ENCODE peak calls at places on chromosomes 12 and 14, in five cellular contexts. O is skeletal muscle cell, D is mucosa of descending colon, K is AG04449, P is kidney. A is an unnamed sample.

GRCh38 chr14:97028382-97028781 is 231.2 kb downstream of the VRK1 start:
- DNase-seq in O (no peak), D (no peak), K (no peak), P (no peak), A (no peak)

GRCh38 chr12:85814116-85814515 is 22.1 kb downstream of the RASSF9 start:
- DNase-seq in O (no peak), D (no peak), K (no peak), P (no peak), A (no peak)

GRCh38 chr12:87344699-87345098 is 684.5 kb downstream of the C12orf50 start:
- DNase-seq in O (no peak), D (no peak), K (no peak), P (no peak), A (no peak)

GRCh38 chr12:47356129-47356622 is 276.4 kb upstream of the AMIGO2 start:
- DNase-seq in O (no peak), D (no peak), K (no peak), P (no peak), A (no peak)

GRCh38 chr14:61535032-61535431 is 160.3 kb upstream of the HIF1A start:
- DNase-seq in O (no peak), D (no peak), K (no peak), P (no peak), A (no peak)

GRCh38 chr12:82817368-82817767 is 130.7 kb downstream of the TMTC2 start:
- DNase-seq in O (peak), D (no peak), K (no peak), P (no peak), A (no peak)

GRCh38 chr14:65131176-65131765 is 29.0 kb upstream of the MAX start:
- DNase-seq in O (peak), D (no peak), K (peak), P (no peak), A (peak)

GRCh38 chr12:57090924-57091632 is 2.2 kb downstream of the NAB2 start:
- DNase-seq in O (no peak), D (no peak), K (no peak), P (no peak), A (no peak)

GRCh38 chr14:37622231-37622923 is 26.9 kb downstream of the TTC6 start:
- DNase-seq in O (no peak), D (no peak), K (no peak), P (peak), A (no peak)

GRCh38 chr14:65575389-65575788 is 162.9 kb downstream of the FUT8 start:
- DNase-seq in O (no peak), D (no peak), K (no peak), P (no peak), A (no peak)

GRCh38 chr14:61355892-61356325 is 34.5 kb downstream of the PRKCH start:
- DNase-seq in O (peak), D (no peak), K (no peak), P (peak), A (no peak)

GRCh38 chr12:70812124-70812523 is 108.4 kb downstream of the PTPRR start:
- DNase-seq in O (no peak), D (no peak), K (no peak), P (no peak), A (no peak)

GRCh38 chr12:111907740-111908139 is 65.7 kb downstream of the MAPKAPK5 start:
- DNase-seq in O (no peak), D (no peak), K (no peak), P (no peak), A (no peak)

GRCh38 chr12:108840605-108841328 is 16.6 kb downstream of the SSH1 start:
- DNase-seq in O (no peak), D (no peak), K (no peak), P (no peak), A (no peak)
- H3K4me3 ChIP-seq in O (no peak), D (no peak), K (no peak), P (no peak), A (no peak)

DNA sequence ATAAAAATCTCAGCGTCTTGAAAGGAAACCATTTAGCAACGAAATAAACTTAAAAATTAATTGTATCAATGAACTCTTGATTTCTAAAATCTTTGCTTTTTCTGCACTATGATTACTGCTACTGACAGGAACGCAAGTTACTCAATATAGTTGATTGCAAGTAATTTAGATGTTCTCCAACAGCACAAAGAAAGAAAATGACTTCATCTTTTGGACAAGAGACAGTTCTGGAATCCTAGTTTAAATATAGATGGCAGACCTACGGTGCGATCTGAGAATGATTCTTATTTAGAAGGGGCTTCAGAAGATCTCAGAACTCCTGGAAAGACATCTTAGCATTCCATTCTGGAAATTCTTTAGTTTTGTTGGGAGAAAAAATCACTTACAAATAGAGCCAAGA is 1.4 kb upstream of the SUDS3 start:
- DNase-seq in O (no peak), D (no peak), K (no peak), P (no peak), A (no peak)
- H3K4me3 ChIP-seq in O (no peak), D (no peak), K (no peak), P (no peak), A (no peak)

GRCh38 chr14:30214014-30214413 is 286.4 kb upstream of the PRKD1 start:
- DNase-seq in O (no peak), D (no peak), K (no peak), P (no peak), A (no peak)
- H3K4me3 ChIP-seq in O (no peak), D (no peak), K (no peak), P (no peak), A (no peak)

GRCh38 chr14:106277503-106277902 is 751.1 kb downstream of the TMEM121 start:
- DNase-seq in O (no peak), D (no peak), K (no peak), P (no peak), A (no peak)
- H3K4me3 ChIP-seq in O (no peak), D (no peak), K (no peak), P (no peak), A (no peak)

DNA sequence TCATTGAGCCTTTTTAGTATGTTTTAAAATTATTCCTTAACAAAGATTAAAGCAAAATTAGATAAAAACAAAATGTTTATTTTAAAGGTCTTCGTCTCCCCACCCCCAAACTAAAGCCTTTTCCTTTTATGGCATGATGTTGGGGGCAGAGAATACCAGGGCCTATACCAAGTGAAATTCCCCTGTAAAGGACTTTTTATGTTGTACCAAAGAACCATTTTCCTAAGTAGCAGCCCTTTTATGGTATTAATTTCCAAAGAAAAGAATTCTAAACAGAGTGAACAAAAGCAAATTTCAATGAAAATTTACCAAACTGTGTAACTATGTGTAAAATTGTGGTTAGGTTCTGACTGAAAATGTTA is 71.9 kb upstream of the GNPNAT1 start:
- DNase-seq in O (no peak), D (no peak), K (no peak), P (no peak), A (no peak)
- H3K4me3 ChIP-seq in O (no peak), D (no peak), K (no peak), P (no peak), A (no peak)

DNA sequence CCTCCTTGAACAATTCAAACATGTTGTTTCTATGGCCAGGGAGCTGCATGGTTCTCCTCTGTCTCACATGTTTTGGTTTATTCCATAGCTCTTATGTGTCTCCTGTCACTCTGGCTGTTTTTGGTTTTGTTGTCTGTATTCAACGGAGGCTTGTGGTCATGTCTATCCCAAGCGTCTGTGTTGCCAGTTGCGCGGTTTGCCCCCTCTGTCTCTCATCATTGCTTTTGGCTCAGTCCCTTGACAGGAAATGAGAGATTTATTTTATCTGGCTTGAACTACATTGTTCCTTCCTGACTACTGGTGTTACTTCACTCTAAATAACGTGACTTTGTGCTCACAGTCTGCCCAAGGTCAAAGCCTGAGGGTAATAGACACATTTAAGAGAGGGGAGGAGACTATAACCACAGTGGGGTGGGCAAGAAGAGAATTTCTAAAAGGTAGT is 96.4 kb upstream of the SOX5 start:
- DNase-seq in O (peak), D (no peak), K (no peak), P (peak), A (peak)
- H3K4me3 ChIP-seq in O (no peak), D (no peak), K (no peak), P (no peak), A (no peak)

DNA sequence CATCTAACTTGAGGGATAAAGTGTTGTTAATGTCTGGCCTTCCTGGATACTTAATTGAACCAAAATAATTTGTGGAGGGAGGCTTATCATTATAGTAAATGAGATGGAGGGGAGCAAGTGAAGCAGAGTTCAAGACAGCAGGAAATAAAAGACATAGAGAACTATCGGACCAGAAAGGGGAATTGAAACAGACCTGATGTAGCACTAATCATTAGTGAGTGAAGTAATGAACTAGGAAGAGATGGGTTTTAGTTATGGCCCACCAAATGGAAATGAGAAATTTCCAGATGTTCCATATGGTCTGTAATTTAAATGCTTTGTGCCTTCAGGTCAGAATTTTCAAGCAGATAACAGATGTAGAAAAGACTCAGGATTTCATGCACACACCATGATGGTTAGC is 356.0 kb downstream of the FSCB start:
- DNase-seq in O (no peak), D (no peak), K (no peak), P (no peak), A (no peak)
- H3K4me3 ChIP-seq in O (no peak), D (no peak), K (no peak), P (no peak), A (no peak)

GRCh38 chr14:103205541-103205906 is 82.3 kb downstream of the TNFAIP2 start:
- DNase-seq in O (no peak), D (no peak), K (no peak), P (peak), A (no peak)
- H3K4me3 ChIP-seq in O (no peak), D (no peak), K (no peak), P (peak), A (no peak)